ENCODE peak calls at places on chromosomes 5 and 9, in four cellular contexts. P, M, G and K are unnamed samples.

GRCh38 chr9:110337727-110338522 is at the start of gene TXNDC8:
- DNase-seq in P (no peak), M (no peak), G (no peak), K (no peak)

GRCh38 chr5:173317852-173318251 is 10.4 kb downstream of the STC2 start:
- DNase-seq in P (no peak), M (no peak), G (no peak), K (no peak)

GRCh38 chr5:160287378-160288051 is 24.8 kb downstream of the CCNJL start:
- DNase-seq in P (peak; percentile 86), M (no peak), G (peak; percentile 85), K (no peak)

GRCh38 chr9:137320555-137321384 is 18.7 kb upstream of the NRARP start:
- DNase-seq in P (peak; percentile 43), M (no peak), G (peak; percentile 42), K (no peak)

GRCh38 chr9:12933957-12934356 is 159.1 kb downstream of the LURAP1L start:
- DNase-seq in P (no peak), M (no peak), G (no peak), K (no peak)

GRCh38 chr9:36808246-36808645 is 225.8 kb downstream of the PAX5 start:
- DNase-seq in P (no peak), M (no peak), G (no peak), K (no peak)

GRCh38 chr9:36772449-36773370 is 200.0 kb downstream of the MELK start:
- DNase-seq in P (no peak), M (no peak), G (no peak), K (no peak)

GRCh38 chr5:72082048-72082447 is 25.2 kb upstream of the MAP1B start:
- DNase-seq in P (no peak), M (no peak), G (no peak), K (no peak)

GRCh38 chr9:133763272-133764183 is 25.4 kb upstream of the SARDH start:
- DNase-seq in P (no peak), M (no peak), G (no peak), K (no peak)

GRCh38 chr5:91486638-91487037 is 103.5 kb upstream of the ARRDC3 start:
- DNase-seq in P (no peak), M (no peak), G (no peak), K (no peak)

GRCh38 chr5:73947876-73948275 is 321.9 kb downstream of the ARHGEF28 start:
- DNase-seq in P (no peak), M (no peak), G (no peak), K (no peak)

GRCh38 chr9:20698799-20699198 is 14.7 kb downstream of the FOCAD start:
- DNase-seq in P (no peak), M (no peak), G (no peak), K (no peak)

GRCh38 chr5:142102980-142103379 is 5.6 kb upstream of the NDFIP1 start:
- DNase-seq in P (no peak), M (no peak), G (no peak), K (no peak)

GRCh38 chr5:93845376-93845775 is 104.0 kb upstream of the POU5F2 start:
- DNase-seq in P (no peak), M (no peak), G (no peak), K (no peak)

GRCh38 chr9:95074632-95075269 is 242.8 kb downstream of the FANCC start:
- DNase-seq in P (no peak), M (no peak), G (no peak), K (no peak)

GRCh38 chr9:114538241-114538640 is 33.0 kb upstream of the WHRN start:
- DNase-seq in P (no peak), M (no peak), G (no peak), K (no peak)

GRCh38 chr9:132372177-132373095 is 17.6 kb upstream of the SETX start:
- DNase-seq in P (peak; percentile 66), M (peak; percentile 17), G (peak; percentile 58), K (no peak)

GRCh38 chr9:93205045-93205768 is 21.3 kb downstream of the WNK2 start:
- DNase-seq in P (peak; percentile 86), M (no peak), G (peak; percentile 86), K (no peak)

GRCh38 chr9:135884328-135885035 is 22.9 kb downstream of the CAMSAP1 start:
- DNase-seq in P (no peak), M (no peak), G (no peak), K (no peak)

GRCh38 chr9:5571629-5572232 is 57.2 kb upstream of the RIC1 start:
- DNase-seq in P (no peak), M (no peak), G (no peak), K (no peak)

GRCh38 chr5:71456362-71456743 is 902 bp downstream of the BDP1 start:
- DNase-seq in P (no peak), M (no peak), G (no peak), K (no peak)

GRCh38 chr5:148913985-148914421 is 87.6 kb downstream of the ADRB2 start:
- DNase-seq in P (no peak), M (no peak), G (no peak), K (no peak)

GRCh38 chr5:64790210-64790609 is 21.5 kb downstream of the CWC27 start:
- DNase-seq in P (no peak), M (no peak), G (no peak), K (no peak)

GRCh38 chr9:98607787-98608186 is 100.9 kb downstream of the GABBR2 start:
- DNase-seq in P (no peak), M (no peak), G (no peak), K (no peak)

GRCh38 chr9:109121218-109121796 is 1.6 kb upstream of the TMEM245 start:
- DNase-seq in P (no peak), M (no peak), G (no peak), K (no peak)

GRCh38 chr9:97176206-97176605 is 131.3 kb upstream of the CCDC180 start:
- DNase-seq in P (no peak), M (no peak), G (peak; percentile 16), K (no peak)

GRCh38 chr5:97417977-97418376 is 234.9 kb upstream of the RIOK2 start:
- DNase-seq in P (no peak), M (no peak), G (no peak), K (no peak)

GRCh38 chr5:39024005-39024404 is 50.2 kb downstream of the RICTOR start:
- DNase-seq in P (no peak), M (no peak), G (no peak), K (no peak)

GRCh38 chr9:125376261-125377226 is 114.9 kb downstream of the GAPVD1 start:
- DNase-seq in P (no peak), M (no peak), G (peak; percentile 71), K (no peak)

GRCh38 chr5:74206571-74207550 is 433.7 kb downstream of the ENC1 start:
- DNase-seq in P (peak; percentile 34), M (peak; percentile 30), G (peak; percentile 35), K (no peak)

GRCh38 chr9:16726023-16726422 is 144.4 kb downstream of the BNC2 start:
- DNase-seq in P (no peak), M (no peak), G (peak; percentile 20), K (no peak)
- TF ChIP-seq CTCF in P (no peak), M (no peak), G (peak; percentile 53), K (no peak)

GRCh38 chr5:177471610-177472356 is 1.7 kb downstream of the DBN1 start:
- DNase-seq in P (peak; percentile 73), M (peak; percentile 64), G (peak; percentile 73), K (no peak)

GRCh38 chr5:177473461-177473991 is at the start of gene DBN1:
- DNase-seq in P (peak; percentile 65), M (no peak), G (peak; percentile 98), K (no peak)

GRCh38 chr5:177474094-177474493 is 660 bp upstream of the DBN1 start:
- DNase-seq in P (no peak), M (no peak), G (no peak), K (no peak)

GRCh38 chr5:177470759-177471536 is 2.5 kb downstream of the DBN1 start:
- DNase-seq in P (no peak), M (no peak), G (no peak), K (no peak)

GRCh38 chr5:177472460-177473441 is 683 bp downstream of the DBN1 start:
- DNase-seq in P (peak; percentile 59), M (no peak), G (peak; percentile 92), K (peak; percentile 56)
- TF ChIP-seq CTCF in P (no peak), M (no peak), G (no peak), K (no peak)

GRCh38 chr9:78954286-78954685 is 617.5 kb upstream of the TLE4 start:
- DNase-seq in P (no peak), M (no peak), G (no peak), K (no peak)

GRCh38 chr9:78963911-78964310 is 607.9 kb upstream of the TLE4 start:
- DNase-seq in P (no peak), M (no peak), G (no peak), K (no peak)

GRCh38 chr9:78962186-78962585 is 609.6 kb upstream of the TLE4 start:
- DNase-seq in P (no peak), M (no peak), G (no peak), K (no peak)

DNA sequence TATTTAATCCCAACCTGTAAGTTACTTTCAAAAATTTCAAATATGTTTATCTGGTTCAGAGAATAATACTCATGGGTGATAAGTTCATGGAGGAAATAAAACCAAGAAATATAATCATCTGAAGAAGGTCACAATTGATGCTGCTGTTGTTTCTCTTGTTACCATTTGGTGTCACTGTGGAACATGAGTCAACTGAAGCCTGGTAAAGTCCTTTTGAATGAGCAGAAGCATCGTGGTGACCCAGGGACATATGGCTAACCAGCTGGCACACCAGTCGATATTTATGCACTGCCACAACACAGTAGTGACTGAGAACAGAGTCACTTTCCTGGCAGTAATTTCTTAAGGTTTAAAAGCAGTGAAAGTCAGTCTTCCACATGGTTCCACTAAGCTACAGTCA is 612.9 kb upstream of the TLE4 start:
- DNase-seq in P (no peak), M (no peak), G (no peak), K (no peak)
- TF ChIP-seq CTCF in P (no peak), M (no peak), G (peak; percentile 34), K (no peak)

GRCh38 chr5:155728146-155728856 is 598.7 kb upstream of the SGCD start:
- DNase-seq in P (peak; percentile 64), M (no peak), G (peak; percentile 83), K (no peak)
- TF ChIP-seq CTCF in P (no peak), M (no peak), G (no peak), K (no peak)

DNA sequence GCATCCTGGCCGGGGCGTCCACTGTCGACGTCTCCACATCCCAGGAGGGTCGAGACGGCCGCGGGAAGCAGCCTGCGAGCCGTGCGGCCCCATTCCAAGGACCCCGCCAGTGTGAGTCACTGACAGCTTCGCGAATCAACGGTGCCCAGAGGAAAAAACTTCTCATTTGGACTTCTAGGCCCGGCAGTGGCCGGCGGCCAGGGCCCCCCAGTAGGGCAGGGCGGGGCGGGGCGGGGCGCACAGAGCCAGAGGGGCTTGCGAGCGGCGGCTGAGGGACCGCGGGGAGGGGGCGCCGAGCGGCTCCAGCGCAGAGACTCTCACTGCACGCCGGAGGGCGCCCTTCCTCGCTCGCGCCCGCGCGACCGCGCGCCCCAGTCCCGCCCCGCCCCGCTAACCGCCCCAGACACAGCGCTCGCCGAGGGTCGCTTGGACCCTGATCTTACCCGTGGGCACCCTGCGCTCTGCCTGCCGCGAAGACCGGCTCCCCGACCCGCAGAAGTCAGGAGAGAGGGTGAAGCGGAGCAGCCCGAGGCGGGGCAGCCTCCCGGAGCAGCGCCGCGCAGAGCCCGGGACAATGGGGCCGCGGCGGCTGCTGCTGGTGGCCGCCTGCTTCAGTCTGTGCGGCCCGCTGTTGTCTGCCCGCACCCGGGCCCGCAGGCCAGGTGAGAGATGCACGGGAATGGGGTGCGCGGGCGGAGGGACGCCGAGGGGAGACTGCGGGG is at the start of gene F2R:
- DNase-seq in P (peak; percentile 77), M (no peak), G (peak; percentile 94), K (peak; percentile 66)
- TF ChIP-seq CTCF in P (peak; percentile 35), M (peak; percentile 45), G (peak; percentile 47), K (peak; percentile 80)